ENCODE peak calls at places on chromosomes 3 and 15, in eight cellular contexts. M is NCI-H1417 treated with DMSO at 0.1 percent for 48 hours; G is fibroblast of mammary gland; W is C1 segment of cervical spinal cord; P is ELR; Z is retinal pigment epithelial cell; C is activated CD8-positive, alpha-beta memory T cell treated with anti-CD3 and anti-CD28 coated beads, Interleukin-2, amount 50 U/mL, for 48 hours; R is NCI-H1436. O is an unnamed sample.

GRCh38 chr3:106814231-106814630 is 563.0 kb upstream of the CCDC54 start:
- DNase-seq in M (no peak), G (no peak), W (peak), P (no peak), Z (no peak), C (no peak), R (no peak), O (no peak)

GRCh38 chr3:107870989-107871638 is 219.7 kb downstream of the CD47 start:
- DNase-seq in M (no peak), G (no peak), W (no peak), P (no peak), Z (no peak), C (no peak), R (no peak), O (no peak)

GRCh38 chr3:134471521-134472193 is 14.1 kb downstream of the ANAPC13 start:
- DNase-seq in M (no peak), G (peak), W (no peak), P (peak), Z (no peak), C (no peak), R (no peak), O (peak)

GRCh38 chr3:129057249-129057648 is 3.3 kb upstream of the GP9 start:
- DNase-seq in M (no peak), G (no peak), W (no peak), P (no peak), Z (no peak), C (no peak), R (no peak), O (no peak)

GRCh38 chr3:111324645-111325044 is 217.4 kb upstream of the CD96 start:
- DNase-seq in M (no peak), G (no peak), W (no peak), P (no peak), Z (no peak), C (no peak), R (no peak), O (no peak)

GRCh38 chr15:39084683-39085530 is 496.0 kb upstream of the THBS1 start:
- DNase-seq in M (no peak), G (peak), W (no peak), P (peak), Z (no peak), C (no peak), R (no peak), O (peak)

GRCh38 chr15:100131321-100132224 is 210.2 kb downstream of the ADAMTS17 start:
- DNase-seq in M (no peak), G (no peak), W (no peak), P (no peak), Z (no peak), C (no peak), R (no peak), O (no peak)

GRCh38 chr15:64775551-64776401 is at the start of gene RBPMS2:
- DNase-seq in M (no peak), G (no peak), W (no peak), P (peak), Z (no peak), C (no peak), R (no peak), O (no peak)

GRCh38 chr3:188197388-188197847 is 43.5 kb downstream of the LPP start:
- DNase-seq in M (no peak), G (no peak), W (no peak), P (peak), Z (no peak), C (no peak), R (no peak), O (peak)

GRCh38 chr15:48494646-48495045 is 150.9 kb downstream of the FBN1 start:
- DNase-seq in M (no peak), G (peak), W (no peak), P (peak), Z (no peak), C (no peak), R (no peak), O (peak)

GRCh38 chr3:10867384-10867783 is 51.4 kb downstream of the SLC6A11 start:
- DNase-seq in M (no peak), G (peak), W (no peak), P (peak), Z (no peak), C (no peak), R (no peak), O (peak)

GRCh38 chr3:11944052-11944673 is 60.0 kb upstream of the SYN2 start:
- DNase-seq in M (no peak), G (peak), W (no peak), P (peak), Z (no peak), C (no peak), R (no peak), O (peak)

GRCh38 chr3:9101286-9101685 is 138.0 kb upstream of the RAD18 start:
- DNase-seq in M (no peak), G (no peak), W (peak), P (peak), Z (no peak), C (no peak), R (no peak), O (no peak)

GRCh38 chr3:61454806-61455205 is 106.6 kb upstream of the PTPRG start:
- DNase-seq in M (no peak), G (peak), W (no peak), P (no peak), Z (no peak), C (no peak), R (no peak), O (peak)

GRCh38 chr15:92683511-92683834 is 27.9 kb upstream of the FAM174B start:
- DNase-seq in M (no peak), G (peak), W (peak), P (no peak), Z (no peak), C (no peak), R (peak), O (no peak)

GRCh38 chr3:105639131-105639530 is 229.7 kb downstream of the CBLB start:
- DNase-seq in M (no peak), G (no peak), W (no peak), P (no peak), Z (no peak), C (no peak), R (no peak), O (no peak)

GRCh38 chr3:128310286-128311058 is 156.2 kb downstream of the DNAJB8 start:
- DNase-seq in M (no peak), G (no peak), W (no peak), P (no peak), Z (no peak), C (peak), R (no peak), O (no peak)

GRCh38 chr3:49471856-49472495 is 1.9 kb downstream of the DAG1 start:
- DNase-seq in M (no peak), G (no peak), W (no peak), P (peak), Z (no peak), C (no peak), R (no peak), O (no peak)

GRCh38 chr3:55595420-55595819 is 108.3 kb upstream of the WNT5A start:
- DNase-seq in M (no peak), G (no peak), W (no peak), P (no peak), Z (no peak), C (no peak), R (no peak), O (no peak)

GRCh38 chr3:124033360-124034015 is 41.6 kb upstream of the ROPN1 start:
- DNase-seq in M (no peak), G (no peak), W (no peak), P (peak), Z (no peak), C (peak), R (no peak), O (no peak)

GRCh38 chr3:104069114-104069513 is 1297.6 kb upstream of the ALCAM start:
- DNase-seq in M (no peak), G (no peak), W (no peak), P (peak), Z (no peak), C (no peak), R (no peak), O (no peak)

GRCh38 chr15:89419370-89419984 is 76.9 kb downstream of the RHCG start:
- DNase-seq in M (no peak), G (peak), W (no peak), P (peak), Z (no peak), C (peak), R (no peak), O (peak)

GRCh38 chr3:121995190-121996137 is 26.6 kb downstream of the ILDR1 start:
- DNase-seq in M (no peak), G (peak), W (peak), P (peak), Z (no peak), C (no peak), R (peak), O (peak)

O was measured in HFFc6.